ENCODE peak calls at places on chromosomes 2 and 18, in ten cellular contexts. Q is progenitor cell of endocrine pancreas; C is heart left ventricle; O is coronary artery; X is NCI-H748 treated with DMSO at 0.1 percent for 48 hours; G is endothelial cell of umbilical vein; P is germinal center; B is HT-29; K is H9; V is effector CD4-positive, alpha-beta T cell. I is an unnamed sample.

GRCh38 chr2:58428286-58428552 is 187.1 kb upstream of the FANCL start:
- DNase-seq in Q (peak; percentile 57), C (no peak), O (no peak), X (peak; percentile 9), G (no peak), P (peak; percentile 38), B (no peak), K (peak; percentile 67), V (no peak), I (no peak)

GRCh38 chr2:235263205-235264120 is 230.4 kb upstream of the AGAP1 start:
- DNase-seq in Q (no peak), C (peak; percentile 88), O (no peak), X (peak; percentile 69), G (peak; percentile 76), P (no peak), B (peak; percentile 82), K (peak; percentile 38), V (no peak), I (peak; percentile 86)

GRCh38 chr2:214019973-214020345 is 390.9 kb upstream of the VWC2L start:
- DNase-seq in Q (no peak), C (no peak), O (no peak), X (no peak), G (no peak), P (no peak), B (no peak), K (no peak), V (no peak), I (no peak)

GRCh38 chr2:217622664-217623063 is 380.1 kb downstream of the TNS1 start:
- DNase-seq in Q (no peak), C (peak; percentile 38), O (no peak), X (no peak), G (no peak), P (no peak), B (no peak), K (no peak), V (no peak), I (no peak)

GRCh38 chr18:12236934-12237832 is 17.0 kb upstream of the CIDEA start:
- DNase-seq in Q (peak; percentile 83), C (peak; percentile 76), O (no peak), X (peak; percentile 9), G (peak; percentile 63), P (peak; percentile 75), B (peak; percentile 84), K (peak; percentile 86), V (peak; percentile 35), I (peak; percentile 24)

GRCh38 chr2:190759749-190760213 is 110.9 kb downstream of the NAB1 start:
- DNase-seq in Q (no peak), C (no peak), O (no peak), X (no peak), G (peak; percentile 87), P (no peak), B (peak; percentile 65), K (no peak), V (no peak), I (peak; percentile 49)

GRCh38 chr2:102229141-102229764 is 42.4 kb downstream of the IL1RL2 start:
- DNase-seq in Q (no peak), C (no peak), O (no peak), X (no peak), G (no peak), P (no peak), B (no peak), K (no peak), V (no peak), I (no peak)

GRCh38 chr18:53625997-53626599 is 598.4 kb downstream of the MBD2 start:
- DNase-seq in Q (no peak), C (no peak), O (no peak), X (no peak), G (no peak), P (no peak), B (no peak), K (peak; percentile 41), V (no peak), I (no peak)

GRCh38 chr2:222424281-222424728 is at the start of gene SGPP2:
- DNase-seq in Q (peak; percentile 24), C (no peak), O (no peak), X (no peak), G (no peak), P (peak; percentile 66), B (peak; percentile 56), K (peak; percentile 45), V (peak; percentile 26), I (no peak)

GRCh38 chr2:36489296-36489695 is 108.7 kb downstream of the FEZ2 start:
- DNase-seq in Q (no peak), C (no peak), O (no peak), X (no peak), G (peak; percentile 50), P (no peak), B (no peak), K (no peak), V (no peak), I (no peak)

GRCh38 chr2:96608459-96609455 is 29.4 kb downstream of the KANSL3 start:
- DNase-seq in Q (no peak), C (no peak), O (no peak), X (no peak), G (no peak), P (no peak), B (no peak), K (no peak), V (no peak), I (peak; percentile 40)

GRCh38 chr2:58387701-58388100 is 146.6 kb upstream of the FANCL start:
- DNase-seq in Q (no peak), C (no peak), O (no peak), X (no peak), G (no peak), P (no peak), B (no peak), K (no peak), V (no peak), I (no peak)

GRCh38 chr2:74516070-74516633 is 1.9 kb downstream of the TLX2 start:
- DNase-seq in Q (peak; percentile 37), C (peak; percentile 73), O (no peak), X (no peak), G (peak; percentile 61), P (peak; percentile 98), B (no peak), K (peak; percentile 93), V (peak; percentile 53), I (no peak)

GRCh38 chr2:7905756-7906155 is 776.1 kb upstream of the ID2 start:
- DNase-seq in Q (no peak), C (no peak), O (no peak), X (peak; percentile 96), G (no peak), P (no peak), B (no peak), K (no peak), V (no peak), I (no peak)

GRCh38 chr2:170525566-170525900 is 189.6 kb upstream of the SP5 start:
- DNase-seq in Q (no peak), C (peak; percentile 67), O (peak; percentile 89), X (no peak), G (peak; percentile 96), P (no peak), B (peak; percentile 46), K (no peak), V (no peak), I (peak; percentile 24)

GRCh38 chr18:731185-731584 is 18.8 kb upstream of the ENOSF1 start:
- DNase-seq in Q (no peak), C (no peak), O (no peak), X (no peak), G (no peak), P (no peak), B (no peak), K (no peak), V (no peak), I (no peak)

GRCh38 chr2:209044307-209044706 is 379.5 kb upstream of the MAP2 start:
- DNase-seq in Q (no peak), C (no peak), O (no peak), X (no peak), G (no peak), P (no peak), B (no peak), K (no peak), V (no peak), I (no peak)

GRCh38 chr2:143433158-143433557 is 303.9 kb downstream of the ARHGAP15 start:
- DNase-seq in Q (no peak), C (no peak), O (no peak), X (no peak), G (no peak), P (no peak), B (no peak), K (no peak), V (no peak), I (no peak)

GRCh38 chr18:70181015-70181414 is 24.5 kb downstream of the RTTN start:
- DNase-seq in Q (no peak), C (no peak), O (no peak), X (no peak), G (peak; percentile 35), P (no peak), B (peak; percentile 45), K (no peak), V (no peak), I (peak; percentile 69)

GRCh38 chr2:155054712-155055111 is 356.2 kb downstream of the KCNJ3 start:
- DNase-seq in Q (no peak), C (no peak), O (no peak), X (no peak), G (no peak), P (no peak), B (no peak), K (peak; percentile 33), V (no peak), I (no peak)

GRCh38 chr2:13193900-13194299 is 477.2 kb downstream of the TRIB2 start:
- DNase-seq in Q (no peak), C (no peak), O (no peak), X (peak; percentile 71), G (no peak), P (peak; percentile 19), B (no peak), K (no peak), V (no peak), I (peak; percentile 14)

GRCh38 chr2:238134393-238134785 is 4.1 kb upstream of the KLHL30 start:
- DNase-seq in Q (no peak), C (peak; percentile 13), O (no peak), X (no peak), G (no peak), P (no peak), B (no peak), K (no peak), V (no peak), I (no peak)

GRCh38 chr2:50318147-50318546 is 713.8 kb downstream of the NRXN1 start:
- DNase-seq in Q (no peak), C (no peak), O (no peak), X (no peak), G (no peak), P (no peak), B (no peak), K (no peak), V (no peak), I (no peak)

GRCh38 chr2:167544602-167545001 is 656.3 kb downstream of the XIRP2 start:
- DNase-seq in Q (no peak), C (no peak), O (no peak), X (no peak), G (no peak), P (no peak), B (no peak), K (no peak), V (no peak), I (no peak)

GRCh38 chr2:75828826-75829225 is 118.1 kb upstream of the GCFC2 start:
- DNase-seq in Q (no peak), C (no peak), O (no peak), X (no peak), G (no peak), P (no peak), B (no peak), K (no peak), V (no peak), I (no peak)

GRCh38 chr2:232816656-232817055 is 40.3 kb upstream of the KCNJ13 start:
- DNase-seq in Q (no peak), C (no peak), O (no peak), X (no peak), G (no peak), P (no peak), B (no peak), K (no peak), V (no peak), I (no peak)

GRCh38 chr2:75605770-75606535 is 40.6 kb upstream of the MRPL19 start:
- DNase-seq in Q (no peak), C (no peak), O (no peak), X (no peak), G (peak; percentile 82), P (no peak), B (peak; percentile 35), K (no peak), V (no peak), I (peak; percentile 69)

GRCh38 chr18:12462242-12462641 is 54.5 kb downstream of the PRELID3A start:
- DNase-seq in Q (no peak), C (no peak), O (no peak), X (no peak), G (no peak), P (no peak), B (no peak), K (no peak), V (no peak), I (no peak)

I was measured in HepG2.